ENCODE peak calls at places on chromosomes 2 and 18, in eight cellular contexts. A, I, R, V, J, P, D and T are unnamed samples.

GRCh38 chr2:117956036-117956791 is 57.7 kb downstream of the CCDC93 start:
- DNase-seq in A (no peak), I (no peak), R (no peak), V (no peak), J (no peak), P (no peak), D (no peak), T (no peak)

GRCh38 chr2:111121028-111121872 is 536 bp downstream of the BCL2L11 start:
- DNase-seq in A (peak), I (peak), R (no peak), V (peak), J (peak), P (peak), D (no peak), T (peak)

GRCh38 chr2:12619975-12620374 is 96.8 kb upstream of the TRIB2 start:
- DNase-seq in A (no peak), I (no peak), R (peak), V (peak), J (peak), P (no peak), D (no peak), T (no peak)

GRCh38 chr18:3759099-3759498 is 309.1 kb downstream of the TGIF1 start:
- DNase-seq in A (no peak), I (no peak), R (no peak), V (no peak), J (no peak), P (no peak), D (no peak), T (no peak)

GRCh38 chr2:20430461-20431302 is 16.2 kb upstream of the RHOB start:
- DNase-seq in A (no peak), I (no peak), R (no peak), V (no peak), J (no peak), P (no peak), D (no peak), T (no peak)

GRCh38 chr18:7872569-7872968 is 305.5 kb downstream of the PTPRM start:
- DNase-seq in A (no peak), I (no peak), R (peak), V (no peak), J (peak), P (no peak), D (no peak), T (no peak)

GRCh38 chr2:128769457-128770142 is 450.9 kb upstream of the HS6ST1 start:
- DNase-seq in A (no peak), I (no peak), R (no peak), V (no peak), J (no peak), P (no peak), D (no peak), T (no peak)

GRCh38 chr2:203489531-203489930 is 45.6 kb downstream of the RAPH1 start:
- DNase-seq in A (no peak), I (no peak), R (no peak), V (no peak), J (no peak), P (no peak), D (no peak), T (no peak)

GRCh38 chr2:52264488-52264887 is 1232.6 kb upstream of the NRXN1 start:
- DNase-seq in A (peak), I (no peak), R (no peak), V (no peak), J (no peak), P (no peak), D (no peak), T (no peak)

GRCh38 chr2:135874966-135875365 is 1.3 kb downstream of the MCM6 start:
- DNase-seq in A (no peak), I (no peak), R (no peak), V (no peak), J (no peak), P (no peak), D (no peak), T (no peak)

GRCh38 chr2:173589604-173590277 is 235.1 kb downstream of the CDCA7 start:
- DNase-seq in A (peak), I (no peak), R (no peak), V (no peak), J (no peak), P (no peak), D (no peak), T (no peak)

GRCh38 chr2:170943041-170943440 is 14.0 kb downstream of the GORASP2 start:
- DNase-seq in A (no peak), I (no peak), R (no peak), V (no peak), J (no peak), P (no peak), D (no peak), T (no peak)

GRCh38 chr18:13543811-13544732 is 182.3 kb downstream of the FAM210A start:
- DNase-seq in A (no peak), I (no peak), R (no peak), V (no peak), J (no peak), P (no peak), D (no peak), T (no peak)

GRCh38 chr2:120767486-120768005 is 31.9 kb downstream of the GLI2 start:
- DNase-seq in A (no peak), I (no peak), R (no peak), V (no peak), J (no peak), P (no peak), D (no peak), T (no peak)

GRCh38 chr2:54644236-54644635 is 79.2 kb upstream of the EML6 start:
- DNase-seq in A (no peak), I (no peak), R (no peak), V (no peak), J (no peak), P (no peak), D (no peak), T (no peak)

GRCh38 chr18:14074187-14074586 is 58.0 kb downstream of the ZNF519 start:
- DNase-seq in A (no peak), I (no peak), R (no peak), V (no peak), J (no peak), P (no peak), D (no peak), T (no peak)

GRCh38 chr2:134002921-134003320 is 251.0 kb upstream of the MGAT5 start:
- DNase-seq in A (no peak), I (no peak), R (no peak), V (no peak), J (no peak), P (no peak), D (no peak), T (no peak)

GRCh38 chr18:79300382-79300781 is 95.3 kb upstream of the NFATC1 start:
- DNase-seq in A (no peak), I (no peak), R (no peak), V (no peak), J (no peak), P (no peak), D (no peak), T (no peak)

GRCh38 chr18:13136689-13137040 is 81.9 kb upstream of the LDLRAD4 start:
- DNase-seq in A (no peak), I (no peak), R (no peak), V (peak), J (no peak), P (no peak), D (no peak), T (no peak)